ENCODE peak calls at places on chromosomes 5 and 9, in seven cellular contexts. One of them, this sample, is unnamed.

GRCh38 chr9:122941560-122942234 is 877 bp downstream of the RABGAP1 start:
- DNase-seq in A549: peak
- DNase-seq in IMR-90: peak
- DNase-seq in GM12878: no peak
- DNase-seq in SK-N-SH: no peak
- DNase-seq in H1: no peak
- DNase-seq in K562: peak
- DNase-seq in this sample: no peak

GRCh38 chr9:69347607-69348006 is 22.6 kb downstream of the ENTREP1 start:
- DNase-seq in A549: no peak
- DNase-seq in IMR-90: no peak
- DNase-seq in GM12878: no peak
- DNase-seq in SK-N-SH: no peak
- DNase-seq in H1: no peak
- DNase-seq in K562: no peak
- DNase-seq in this sample: no peak

GRCh38 chr9:31355965-31356364 is 1028.5 kb upstream of the ACO1 start:
- DNase-seq in A549: no peak
- DNase-seq in IMR-90: no peak
- DNase-seq in GM12878: no peak
- DNase-seq in SK-N-SH: no peak
- DNase-seq in H1: no peak
- DNase-seq in K562: no peak
- DNase-seq in this sample: no peak

GRCh38 chr5:172229904-172230303 is 35.9 kb downstream of the EFCAB9 start:
- DNase-seq in A549: no peak
- DNase-seq in IMR-90: no peak
- DNase-seq in GM12878: peak
- DNase-seq in SK-N-SH: no peak
- DNase-seq in H1: no peak
- DNase-seq in K562: no peak
- DNase-seq in this sample: no peak

GRCh38 chr5:2750758-2751464 is 566 bp downstream of the IRX2 start:
- DNase-seq in A549: no peak
- DNase-seq in IMR-90: no peak
- DNase-seq in GM12878: no peak
- DNase-seq in SK-N-SH: no peak
- DNase-seq in H1: no peak
- DNase-seq in K562: no peak
- DNase-seq in this sample: no peak

GRCh38 chr9:118305371-118305770 is 601.2 kb downstream of the TLR4 start:
- DNase-seq in A549: no peak
- DNase-seq in IMR-90: no peak
- DNase-seq in GM12878: no peak
- DNase-seq in SK-N-SH: no peak
- DNase-seq in H1: no peak
- DNase-seq in K562: no peak
- DNase-seq in this sample: no peak

GRCh38 chr5:139273322-139273571 is 20.3 kb upstream of the MATR3 start:
- DNase-seq in A549: peak
- DNase-seq in IMR-90: no peak
- DNase-seq in GM12878: no peak
- DNase-seq in SK-N-SH: peak
- DNase-seq in H1: no peak
- DNase-seq in K562: no peak
- DNase-seq in this sample: no peak

GRCh38 chr5:130168211-130168610 is 263.9 kb downstream of the CHSY3 start:
- DNase-seq in A549: no peak
- DNase-seq in IMR-90: no peak
- DNase-seq in GM12878: no peak
- DNase-seq in SK-N-SH: no peak
- DNase-seq in H1: no peak
- DNase-seq in K562: no peak
- DNase-seq in this sample: no peak

GRCh38 chr5:32506251-32506661 is 61.7 kb upstream of the ZFR start:
- DNase-seq in A549: no peak
- DNase-seq in IMR-90: peak
- DNase-seq in GM12878: no peak
- DNase-seq in SK-N-SH: no peak
- DNase-seq in H1: no peak
- DNase-seq in K562: no peak
- DNase-seq in this sample: no peak

GRCh38 chr9:98789765-98790600 is 6.4 kb downstream of the ANKS6 start:
- DNase-seq in A549: no peak
- DNase-seq in IMR-90: no peak
- DNase-seq in GM12878: no peak
- DNase-seq in SK-N-SH: no peak
- DNase-seq in H1: no peak
- DNase-seq in K562: no peak
- DNase-seq in this sample: no peak

GRCh38 chr9:125889122-125889523 is 141.9 kb downstream of the PBX3 start:
- DNase-seq in A549: no peak
- DNase-seq in IMR-90: peak
- DNase-seq in GM12878: no peak
- DNase-seq in SK-N-SH: peak
- DNase-seq in H1: no peak
- DNase-seq in K562: no peak
- DNase-seq in this sample: peak

GRCh38 chr9:87333802-87334201 is 163.9 kb upstream of the DAPK1 start:
- DNase-seq in A549: no peak
- DNase-seq in IMR-90: no peak
- DNase-seq in GM12878: no peak
- DNase-seq in SK-N-SH: no peak
- DNase-seq in H1: no peak
- DNase-seq in K562: no peak
- DNase-seq in this sample: no peak

GRCh38 chr9:95100071-95100627 is 217.4 kb downstream of the FANCC start:
- DNase-seq in A549: no peak
- DNase-seq in IMR-90: peak
- DNase-seq in GM12878: no peak
- DNase-seq in SK-N-SH: no peak
- DNase-seq in H1: no peak
- DNase-seq in K562: no peak
- DNase-seq in this sample: no peak

GRCh38 chr9:133029994-133030316 is 842 bp upstream of the GTF3C5 start:
- DNase-seq in A549: no peak
- DNase-seq in IMR-90: no peak
- DNase-seq in GM12878: no peak
- DNase-seq in SK-N-SH: no peak
- DNase-seq in H1: no peak
- DNase-seq in K562: no peak
- DNase-seq in this sample: no peak

GRCh38 chr9:125476645-125477044 is 215.0 kb downstream of the GAPVD1 start:
- DNase-seq in A549: no peak
- DNase-seq in IMR-90: no peak
- DNase-seq in GM12878: no peak
- DNase-seq in SK-N-SH: no peak
- DNase-seq in H1: no peak
- DNase-seq in K562: peak
- DNase-seq in this sample: no peak

GRCh38 chr9:100443781-100444768 is 17.1 kb downstream of the MSANTD3 start:
- DNase-seq in A549: no peak
- DNase-seq in IMR-90: peak
- DNase-seq in GM12878: no peak
- DNase-seq in SK-N-SH: peak
- DNase-seq in H1: no peak
- DNase-seq in K562: no peak
- DNase-seq in this sample: no peak

GRCh38 chr5:91101777-91102379 is 281.2 kb downstream of the ARRDC3 start:
- DNase-seq in A549: peak
- DNase-seq in IMR-90: peak
- DNase-seq in GM12878: peak
- DNase-seq in SK-N-SH: peak
- DNase-seq in H1: peak
- DNase-seq in K562: peak
- DNase-seq in this sample: peak

GRCh38 chr9:94875300-94876063 is 149.0 kb downstream of the AOPEP start:
- DNase-seq in A549: no peak
- DNase-seq in IMR-90: no peak
- DNase-seq in GM12878: peak
- DNase-seq in SK-N-SH: no peak
- DNase-seq in H1: no peak
- DNase-seq in K562: no peak
- DNase-seq in this sample: no peak

GRCh38 chr9:115838417-115838816 is 315.2 kb upstream of the PAPPA start:
- DNase-seq in A549: no peak
- DNase-seq in IMR-90: no peak
- DNase-seq in GM12878: no peak
- DNase-seq in SK-N-SH: no peak
- DNase-seq in H1: no peak
- DNase-seq in K562: no peak
- DNase-seq in this sample: no peak

GRCh38 chr5:115419794-115420585 is 123.5 kb upstream of the CCDC112 start:
- DNase-seq in A549: peak
- DNase-seq in IMR-90: peak
- DNase-seq in GM12878: no peak
- DNase-seq in SK-N-SH: no peak
- DNase-seq in H1: peak
- DNase-seq in K562: no peak
- DNase-seq in this sample: no peak

GRCh38 chr9:127011772-127012171 is 97.2 kb downstream of the RALGPS1 start:
- DNase-seq in A549: no peak
- DNase-seq in IMR-90: no peak
- DNase-seq in GM12878: no peak
- DNase-seq in SK-N-SH: no peak
- DNase-seq in H1: no peak
- DNase-seq in K562: no peak
- DNase-seq in this sample: no peak

GRCh38 chr5:80915716-80916115 is 44.4 kb upstream of the RASGRF2 start:
- DNase-seq in A549: no peak
- DNase-seq in IMR-90: peak
- DNase-seq in GM12878: no peak
- DNase-seq in SK-N-SH: no peak
- DNase-seq in H1: no peak
- DNase-seq in K562: no peak
- DNase-seq in this sample: no peak

GRCh38 chr5:97115932-97116331 is 26.5 kb downstream of the LIX1 start:
- DNase-seq in A549: no peak
- DNase-seq in IMR-90: no peak
- DNase-seq in GM12878: no peak
- DNase-seq in SK-N-SH: no peak
- DNase-seq in H1: no peak
- DNase-seq in K562: no peak
- DNase-seq in this sample: no peak

GRCh38 chr9:2427016-2427891 is 194.3 kb upstream of the VLDLR start:
- DNase-seq in A549: no peak
- DNase-seq in IMR-90: no peak
- DNase-seq in GM12878: no peak
- DNase-seq in SK-N-SH: no peak
- DNase-seq in H1: no peak
- DNase-seq in K562: no peak
- DNase-seq in this sample: no peak

GRCh38 chr9:124940521-124940893 is 376 bp downstream of the GOLGA1 start:
- DNase-seq in A549: no peak
- DNase-seq in IMR-90: no peak
- DNase-seq in GM12878: no peak
- DNase-seq in SK-N-SH: no peak
- DNase-seq in H1: no peak
- DNase-seq in K562: no peak
- DNase-seq in this sample: no peak

DNA sequence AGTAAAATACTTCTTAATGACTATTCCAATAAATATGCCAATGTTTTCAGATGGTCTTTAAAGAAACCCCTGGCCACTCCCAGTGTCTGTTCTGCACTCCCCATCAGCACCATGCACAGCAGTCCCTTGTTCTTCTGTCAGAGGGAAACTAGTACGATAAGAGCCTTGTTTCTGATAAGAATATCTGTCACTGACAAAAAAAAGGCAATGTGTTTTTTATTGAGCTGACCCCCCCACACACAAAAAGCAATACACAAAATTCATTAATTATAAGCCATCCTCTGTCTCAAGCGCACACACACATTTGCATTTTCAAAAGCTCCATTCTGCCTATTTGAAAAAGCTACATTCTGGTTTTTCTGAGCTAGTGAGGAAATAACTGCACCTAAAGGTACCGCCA is 119.1 kb downstream of the ENC1 start:
- DNase-seq in A549: no peak
- DNase-seq in IMR-90: no peak
- DNase-seq in GM12878: no peak
- DNase-seq in SK-N-SH: peak
- DNase-seq in H1: no peak
- DNase-seq in K562: no peak
- DNase-seq in this sample: no peak
- TF ChIP-seq USF2 in A549: no peak
- TF ChIP-seq USF2 in IMR-90: no peak
- TF ChIP-seq USF2 in GM12878: no peak
- TF ChIP-seq USF2 in SK-N-SH: no peak
- TF ChIP-seq USF2 in H1: no peak
- TF ChIP-seq USF2 in K562: no peak
- TF ChIP-seq USF2 in this sample: no peak

GRCh38 chr9:89319015-89319905 is 960 bp downstream of the SECISBP2 start:
- DNase-seq in A549: no peak
- DNase-seq in IMR-90: no peak
- DNase-seq in GM12878: no peak
- DNase-seq in SK-N-SH: peak
- DNase-seq in H1: no peak
- DNase-seq in K562: no peak
- DNase-seq in this sample: no peak
- TF ChIP-seq CTCF in A549: peak
- TF ChIP-seq CTCF in IMR-90: no peak
- TF ChIP-seq CTCF in GM12878: no peak
- TF ChIP-seq CTCF in SK-N-SH: no peak
- TF ChIP-seq CTCF in H1: no peak
- TF ChIP-seq CTCF in K562: no peak
- TF ChIP-seq CTCF in this sample: peak

GRCh38 chr5:89596821-89597220 is 713.8 kb upstream of the MEF2C start:
- DNase-seq in A549: no peak
- DNase-seq in IMR-90: no peak
- DNase-seq in GM12878: no peak
- DNase-seq in SK-N-SH: no peak
- DNase-seq in H1: no peak
- DNase-seq in K562: no peak
- DNase-seq in this sample: no peak
- TF ChIP-seq USF2 in A549: no peak
- TF ChIP-seq USF2 in IMR-90: no peak
- TF ChIP-seq USF2 in GM12878: no peak
- TF ChIP-seq USF2 in SK-N-SH: no peak
- TF ChIP-seq USF2 in H1: no peak
- TF ChIP-seq USF2 in K562: no peak
- TF ChIP-seq USF2 in this sample: no peak

DNA sequence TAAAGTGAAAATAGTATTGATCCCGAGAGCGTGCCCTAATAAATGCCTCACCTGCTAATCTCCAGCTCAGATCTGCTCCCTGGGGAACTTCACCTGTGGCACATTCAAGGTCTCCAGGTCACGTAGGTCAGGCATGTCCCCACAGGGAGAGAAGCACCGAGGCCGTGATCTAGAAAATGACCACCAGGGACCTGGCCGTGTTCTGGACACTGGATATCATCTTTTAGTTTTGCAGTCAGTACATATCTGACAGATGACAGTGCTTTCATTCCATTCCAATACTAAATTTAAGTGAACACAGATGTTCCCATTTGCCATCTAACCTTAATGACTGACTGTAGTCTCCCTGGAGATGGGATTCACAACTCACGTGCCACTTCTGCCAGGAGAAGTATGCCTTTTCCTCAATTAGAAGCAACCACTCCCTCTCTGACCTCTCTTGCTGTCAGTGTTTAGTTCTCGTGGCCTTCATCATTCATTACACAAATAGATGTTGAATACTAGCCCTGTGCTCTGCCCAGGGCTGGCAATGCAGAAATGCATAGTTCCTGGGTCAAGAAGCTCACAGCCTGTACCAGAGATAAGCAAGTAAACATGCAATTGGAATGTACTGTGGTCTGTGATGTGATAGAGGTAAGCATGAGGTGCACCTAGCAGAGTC is 276.5 kb downstream of the NTRK2 start:
- DNase-seq in A549: no peak
- DNase-seq in IMR-90: no peak
- DNase-seq in GM12878: no peak
- DNase-seq in SK-N-SH: peak
- DNase-seq in H1: no peak
- DNase-seq in K562: no peak
- DNase-seq in this sample: no peak
- TF ChIP-seq CTCF in A549: no peak
- TF ChIP-seq CTCF in IMR-90: no peak
- TF ChIP-seq CTCF in GM12878: no peak
- TF ChIP-seq CTCF in SK-N-SH: peak
- TF ChIP-seq CTCF in H1: no peak
- TF ChIP-seq CTCF in K562: no peak
- TF ChIP-seq CTCF in this sample: no peak